ENCODE peak calls at places on chromosome 1, in five cellular contexts. B is T-helper 17 cell, T is right atrium auricular region, Q is T-helper 22 cell, E is left ventricle myocardium inferior. U is an unnamed sample.
A peak's percentile ranks its signal among the peaks of the same experiment; 100 is the strongest.

GRCh38 chr1:205247130-205247921 is 19.6 kb downstream of the TMCC2 start:
- DNase-seq in B (no peak), T (no peak), E (no peak), Q (no peak), U (peak; percentile 80)

GRCh38 chr1:48561444-48561843 is 89.4 kb upstream of the SPATA6 start:
- DNase-seq in B (no peak), Q (no peak), E (no peak), T (no peak), U (no peak)

GRCh38 chr1:1958071-1958541 is 39.0 kb upstream of the TMEM52 start:
- DNase-seq in B (no peak), Q (no peak), E (no peak), T (no peak), U (no peak)

GRCh38 chr1:234607091-234608025 is 2.6 kb downstream of the IRF2BP2 start:
- DNase-seq in E (peak; percentile 33), B (no peak), Q (no peak), T (no peak), U (no peak)

GRCh38 chr1:3084154-3084553 is 15.2 kb downstream of the PRDM16 start:
- DNase-seq in Q (no peak), T (no peak), E (no peak), B (no peak), U (no peak)

GRCh38 chr1:87296220-87296619 is 32.5 kb upstream of the LMO4 start:
- DNase-seq in B (no peak), E (no peak), Q (no peak), T (no peak), U (no peak)

GRCh38 chr1:42934541-42935312 is 23.9 kb downstream of the SLC2A1 start:
- DNase-seq in T (no peak), E (no peak), B (no peak), Q (no peak), U (no peak)

GRCh38 chr1:170200665-170201397 is 55.1 kb downstream of the NTMT2 start:
- DNase-seq in E (no peak), B (no peak), T (no peak), Q (no peak), U (no peak)

GRCh38 chr1:51726544-51727225 is 109.8 kb downstream of the OSBPL9 start:
- DNase-seq in Q (no peak), B (no peak), T (no peak), E (no peak), U (no peak)

U was measured in occipital lobe.